ENCODE peak calls at places on chromosomes 12 and 14, in eight cellular contexts. L is pons; I is GM12865; O is activated CD4-positive, alpha-beta T cell treated with anti-CD3 and anti-CD28 coated beads for 36 hours; X is T-cell; Y is iris pigment epithelial cell; D is 8988T; W is Right ventricle myocardium superior. F is an unnamed sample.

GRCh38 chr12:120725151-120725658 is 421 bp upstream of the ACADS start:
- DNase-seq in Y (no peak), D (no peak), W (no peak), I (no peak), X (no peak), L (no peak), O (no peak), F (no peak)

GRCh38 chr12:115752913-115753726 is 524.4 kb downstream of the MED13L start:
- DNase-seq in D (no peak), X (no peak), O (peak), L (peak), Y (peak), I (peak), W (no peak), F (peak)

GRCh38 chr12:120138366-120138765 is 21.8 kb upstream of the RAB35 start:
- DNase-seq in Y (no peak), O (no peak), L (no peak), D (no peak), I (no peak), X (no peak), W (no peak), F (no peak)

GRCh38 chr14:51396222-51396815 is 156.3 kb downstream of the TMX1 start:
- DNase-seq in L (no peak), Y (peak), W (no peak), D (no peak), O (no peak), X (no peak), I (no peak), F (no peak)

GRCh38 chr14:39948235-39948634 is 516.0 kb upstream of the FBXO33 start:
- DNase-seq in L (no peak), Y (no peak), O (no peak), D (no peak), I (no peak), W (no peak), X (no peak), F (no peak)

GRCh38 chr12:131108171-131108955 is 154.7 kb downstream of the ADGRD1 start:
- DNase-seq in L (no peak), D (no peak), Y (no peak), I (no peak), W (peak), O (no peak), X (no peak), F (no peak)

GRCh38 chr12:121128908-121129704 is 3.6 kb upstream of the P2RX7 start:
- DNase-seq in D (no peak), Y (peak), L (peak), O (peak), I (peak), W (peak), X (peak), F (no peak)

GRCh38 chr12:64694130-64695078 is 64.8 kb downstream of the GNS start:
- DNase-seq in W (no peak), D (no peak), L (no peak), O (no peak), I (no peak), Y (no peak), X (no peak), F (no peak)

GRCh38 chr14:44589180-44589579 is 82.1 kb upstream of the FSCB start:
- DNase-seq in X (no peak), Y (no peak), L (no peak), D (no peak), O (no peak), I (no peak), W (no peak), F (no peak)

GRCh38 chr14:69812725-69813124 is 15.7 kb upstream of the SLC10A1 start:
- DNase-seq in L (no peak), X (no peak), I (no peak), D (no peak), Y (no peak), W (no peak), O (no peak), F (no peak)

GRCh38 chr12:117854339-117855012 is 114.3 kb downstream of the KSR2 start:
- DNase-seq in W (no peak), I (peak), X (no peak), O (peak), L (no peak), D (no peak), Y (peak), F (peak)

GRCh38 chr12:79782197-79782890 is 91.6 kb upstream of the PAWR start:
- DNase-seq in Y (peak), W (no peak), D (no peak), X (no peak), I (no peak), O (no peak), L (no peak), F (no peak)

GRCh38 chr12:47391566-47391965 is 311.8 kb upstream of the AMIGO2 start:
- DNase-seq in D (no peak), X (peak), W (no peak), L (no peak), I (peak), O (peak), Y (no peak), F (no peak)

GRCh38 chr14:64465856-64466554 is 706 bp downstream of the AKAP5 start:
- DNase-seq in D (peak), W (no peak), X (no peak), L (peak), I (no peak), Y (peak), O (no peak), F (peak)

GRCh38 chr12:90086281-90086680 is 377.6 kb upstream of the ATP2B1 start:
- DNase-seq in O (no peak), L (no peak), I (no peak), Y (peak), W (no peak), X (no peak), D (no peak), F (no peak)

F was measured in HuH-7.5.